ENCODE peak calls at places on chromosomes 12 and 14, in seven cellular contexts. H, S, G, K, Z, O and X are unnamed samples. For H3K9me3, the result is how much of the 10 kb centered on the place peaks cover.

GRCh38 chr14:49586673-49587460 is 687 bp upstream of the RPS29 start:
- DNase-seq in G (peak), Z (peak), O (no peak), S (no peak), H (no peak), K (peak), X (no peak)

GRCh38 chr12:3365416-3366385 is 125.3 kb upstream of the PRMT8 start:
- DNase-seq in G (no peak), S (peak), H (no peak), Z (peak), O (no peak), K (no peak), X (no peak)

GRCh38 chr12:12685305-12685704 is 10.7 kb downstream of the GPR19 start:
- DNase-seq in O (no peak), K (no peak), Z (no peak), S (no peak), G (no peak), H (no peak), X (no peak)

GRCh38 chr14:99734406-99735051 is 50.4 kb downstream of the CYP46A1 start:
- DNase-seq in S (peak), Z (no peak), H (no peak), K (no peak), G (no peak), O (no peak), X (no peak)

GRCh38 chr12:25816637-25817036 is 141.8 kb upstream of the RASSF8 start:
- DNase-seq in G (no peak), Z (no peak), O (no peak), S (no peak), H (no peak), K (no peak), X (no peak)

GRCh38 chr12:114933428-114934160 is 249.6 kb upstream of the TBX3 start:
- DNase-seq in S (no peak), Z (peak), G (no peak), K (no peak), H (no peak), O (no peak), X (no peak)

GRCh38 chr14:101361451-101362433 is 199.6 kb upstream of the DIO3 start:
- DNase-seq in G (peak), K (no peak), S (no peak), H (no peak), O (no peak), Z (no peak), X (no peak)

GRCh38 chr14:67674139-67674479 is 323 bp downstream of the VTI1B start:
- DNase-seq in K (peak), G (peak), Z (peak), S (peak), O (peak), H (peak), X (peak)

DNA sequence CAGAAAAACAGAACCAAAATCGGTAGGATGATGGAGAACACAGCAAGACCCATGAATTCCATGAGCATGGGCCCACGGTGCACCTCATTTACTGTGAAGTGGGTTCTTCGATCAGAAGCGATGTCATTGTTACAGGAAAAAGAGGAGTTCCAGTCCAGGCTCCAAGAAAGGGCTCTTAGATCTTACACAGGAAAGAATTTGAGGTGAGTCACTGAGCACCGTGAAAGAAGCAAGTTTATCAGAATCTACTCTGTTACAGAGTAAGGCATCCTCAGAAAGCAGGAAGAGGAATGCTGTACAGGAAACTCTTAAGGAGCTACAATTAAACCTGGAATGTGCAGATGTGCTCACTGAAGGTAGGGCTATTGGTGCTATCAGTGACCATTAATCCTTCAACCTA is 11.6 kb upstream of the CHFR start:
- DNase-seq in S (no peak), K (no peak), O (no peak), Z (no peak), G (no peak), H (no peak), X (no peak)
- H3K9me3 ChIP-seq in S (under half), K (under half), O (under half), Z (half or more), G (under half), H (under half), X (under half)

GRCh38 chr12:112350593-112351592 is 31.3 kb downstream of the HECTD4 start:
- DNase-seq in H (no peak), Z (no peak), G (peak), K (no peak), S (no peak), O (no peak), X (no peak)
- H3K9me3 ChIP-seq in H (under half), Z (under half), G (under half), K (under half), S (under half), O (under half), X (under half)

GRCh38 chr12:107761502-107761904 is 566 bp upstream of the PRDM4 start:
- DNase-seq in S (no peak), H (no peak), O (peak), Z (no peak), G (peak), K (peak), X (no peak)

GRCh38 chr12:107762874-107763273 is 1.9 kb upstream of the PRDM4 start:
- DNase-seq in G (no peak), O (no peak), S (no peak), H (no peak), K (no peak), Z (no peak), X (no peak)

GRCh38 chr12:107760207-107760816 is 625 bp downstream of the PRDM4 start:
- DNase-seq in S (no peak), G (peak), H (no peak), K (peak), O (peak), Z (peak), X (peak)

GRCh38 chr12:107760817-107761501 is at the start of gene PRDM4:
- DNase-seq in Z (peak), H (peak), G (peak), S (peak), O (peak), K (peak), X (peak)

DNA sequence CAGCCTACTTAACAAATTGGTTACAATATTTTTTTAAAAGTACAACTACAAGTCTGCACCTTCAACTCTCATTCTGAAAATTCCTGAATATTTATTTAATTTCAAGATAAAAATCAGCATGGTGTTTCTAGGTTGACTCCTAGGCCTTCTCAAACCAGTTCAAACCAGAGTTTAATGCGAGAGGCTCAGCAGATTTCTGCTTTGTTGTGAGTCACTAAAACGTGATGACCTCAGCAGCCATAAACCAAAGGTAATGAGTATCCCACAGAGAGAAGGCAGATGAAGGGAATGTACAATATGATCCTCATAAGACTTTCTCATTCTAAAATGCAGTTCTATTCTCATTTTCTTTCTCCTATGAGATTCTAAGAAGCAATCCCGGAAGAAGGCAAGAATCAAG is 1.5 kb downstream of the PRDM4 start:
- DNase-seq in K (no peak), H (no peak), O (no peak), Z (peak), G (peak), S (no peak), X (no peak)
- H3K9me3 ChIP-seq in K (under half), H (under half), O (under half), Z (under half), G (under half), S (under half), X (under half)

GRCh38 chr12:133156125-133156690 is 25.1 kb upstream of the ZNF268 start:
- DNase-seq in S (no peak), O (no peak), Z (no peak), G (no peak), K (no peak), H (no peak), X (no peak)
- H3K9me3 ChIP-seq in S (half or more), O (half or more), Z (half or more), G (under half), K (half or more), H (half or more), X (under half)

GRCh38 chr14:105940534-105941225 is 414.3 kb downstream of the TMEM121 start:
- DNase-seq in S (no peak), G (no peak), K (no peak), H (no peak), Z (no peak), O (no peak), X (no peak)
- H3K9me3 ChIP-seq in S (under half), G (under half), K (under half), H (under half), Z (under half), O (under half), X (under half)

GRCh38 chr12:133061954-133062353 is 18.8 kb upstream of the ZNF140 start:
- DNase-seq in S (no peak), G (no peak), K (no peak), O (no peak), H (no peak), Z (no peak), X (no peak)

GRCh38 chr12:133058203-133059125 is 21.2 kb downstream of the ZNF84 start:
- DNase-seq in G (no peak), S (no peak), O (no peak), H (no peak), Z (no peak), K (no peak), X (no peak)

GRCh38 chr12:133063556-133063955 is 17.2 kb upstream of the ZNF140 start:
- DNase-seq in O (no peak), K (no peak), H (no peak), S (no peak), G (no peak), Z (no peak), X (no peak)
- H3K9me3 ChIP-seq in O (half or more), K (half or more), H (half or more), S (half or more), G (under half), Z (half or more), X (half or more)

GRCh38 chr12:61525331-61525730 is 734.9 kb upstream of the USP15 start:
- DNase-seq in S (no peak), K (no peak), Z (no peak), H (no peak), G (no peak), O (no peak), X (no peak)
- H3K9me3 ChIP-seq in S (under half), K (under half), Z (under half), H (under half), G (under half), O (under half), X (under half)

GRCh38 chr14:53152909-53153701 is at the start of gene DDHD1:
- DNase-seq in G (peak), O (peak), S (peak), K (peak), H (peak), Z (peak), X (peak)
- H3K9me3 ChIP-seq in G (under half), O (under half), S (under half), K (under half), H (under half), Z (under half), X (under half)